ENCODE peak calls at places on chromosomes 5 and 9, in six cellular contexts. G is RWPE1, T is ovary, U is G401, Q is naive B cell, Y is kidney. V is an unnamed sample.
A peak's percentile ranks its signal among the peaks of the same experiment; 100 is the strongest.

GRCh38 chr9:91245432-91246313 is 116.0 kb downstream of the AUH start:
- DNase-seq in G (peak; percentile 53), T (no peak), U (no peak), Q (no peak), Y (no peak), V (no peak)

GRCh38 chr9:71504636-71505035 is 263.7 kb downstream of the CEMIP2 start:
- DNase-seq in G (peak; percentile 18), T (no peak), U (no peak), Q (no peak), Y (no peak), V (no peak)

GRCh38 chr5:149420509-149421371 is 41.6 kb upstream of the IL17B start:
- DNase-seq in G (no peak), T (peak; percentile 65), U (no peak), Q (no peak), Y (no peak), V (no peak)

GRCh38 chr5:36619012-36619635 is 12.7 kb downstream of the SLC1A3 start:
- DNase-seq in G (no peak), T (no peak), U (no peak), Q (no peak), Y (no peak), V (no peak)

GRCh38 chr9:108885643-108886348 is 23.7 kb downstream of the ACTL7A start:
- DNase-seq in G (peak; percentile 97), T (peak; percentile 88), U (peak; percentile 6), Q (no peak), Y (no peak), V (peak; percentile 79)

GRCh38 chr9:76521906-76522305 is 62.9 kb downstream of the GCNT1 start:
- DNase-seq in G (no peak), T (no peak), U (no peak), Q (no peak), Y (no peak), V (no peak)

GRCh38 chr5:108989761-108990392 is 242.2 kb downstream of the FER start:
- DNase-seq in G (no peak), T (no peak), U (no peak), Q (no peak), Y (no peak), V (no peak)

GRCh38 chr9:78030553-78031270 is 899 bp downstream of the GNAQ start:
- DNase-seq in G (peak; percentile 28), T (peak; percentile 77), U (peak; percentile 53), Q (peak; percentile 14), Y (peak; percentile 83), V (no peak)

GRCh38 chr9:109498195-109499060 is at the start of gene PTPN3:
- DNase-seq in G (peak; percentile 78), T (peak; percentile 32), U (no peak), Q (no peak), Y (peak; percentile 76), V (no peak)

GRCh38 chr5:128111818-128112448 is 28.4 kb downstream of the SLC12A2 start:
- DNase-seq in G (peak; percentile 36), T (no peak), U (no peak), Q (no peak), Y (no peak), V (no peak)

GRCh38 chr5:176740131-176740701 is 70.1 kb upstream of the UNC5A start:
- DNase-seq in G (no peak), T (no peak), U (peak; percentile 56), Q (no peak), Y (no peak), V (peak; percentile 51)

GRCh38 chr5:65728219-65728618 is 6.2 kb downstream of the NLN start:
- DNase-seq in G (no peak), T (no peak), U (no peak), Q (no peak), Y (no peak), V (no peak)

GRCh38 chr5:17042041-17042440 is 106.0 kb upstream of the MYO10 start:
- DNase-seq in G (no peak), T (no peak), U (no peak), Q (no peak), Y (no peak), V (no peak)